ENCODE peak calls at places on chromosomes 4 and X, in six cellular contexts. G, U, F, Q, C and P are unnamed samples.

GRCh38 chrX:136767104-136767941 is 13.4 kb downstream of the ARHGEF6 start:
- DNase-seq in G (peak), U (peak), F (peak), Q (peak), C (peak), P (peak)

GRCh38 chr4:211033-211511 is 86.8 kb downstream of the ZNF718 start:
- DNase-seq in G (no peak), U (no peak), F (peak), Q (no peak), C (no peak), P (no peak)

GRCh38 chr4:31111794-31112193 is 391.6 kb downstream of the PCDH7 start:
- DNase-seq in G (no peak), U (no peak), F (no peak), Q (no peak), C (no peak), P (no peak)

GRCh38 chr4:99518883-99519282 is 8.1 kb downstream of the C4orf17 start:
- DNase-seq in G (no peak), U (no peak), F (no peak), Q (no peak), C (no peak), P (no peak)

GRCh38 chr4:78298618-78299017 is 241.5 kb downstream of the FRAS1 start:
- DNase-seq in G (no peak), U (peak), F (peak), Q (no peak), C (no peak), P (peak)

GRCh38 chr4:37400326-37400881 is 155.9 kb downstream of the NWD2 start:
- DNase-seq in G (no peak), U (no peak), F (no peak), Q (no peak), C (no peak), P (no peak)

GRCh38 chr4:122300776-122301175 is 78.0 kb upstream of the ADAD1 start:
- DNase-seq in G (no peak), U (no peak), F (no peak), Q (no peak), C (no peak), P (no peak)

GRCh38 chr4:24560770-24561415 is 23.5 kb downstream of the DHX15 start:
- DNase-seq in G (no peak), U (peak), F (no peak), Q (no peak), C (no peak), P (peak)

GRCh38 chr4:138859249-138859648 is 156.3 kb upstream of the NOCT start:
- DNase-seq in G (no peak), U (no peak), F (peak), Q (peak), C (no peak), P (no peak)

GRCh38 chrX:153474266-153474665 is 3.9 kb upstream of the HAUS7 start:
- DNase-seq in G (no peak), U (no peak), F (no peak), Q (no peak), C (no peak), P (no peak)

GRCh38 chrX:21932277-21932996 is 8.1 kb upstream of the SMS start:
- DNase-seq in G (no peak), U (peak), F (peak), Q (no peak), C (no peak), P (peak)

GRCh38 chr4:1768367-1769034 is 24.6 kb upstream of the FGFR3 start:
- DNase-seq in G (no peak), U (no peak), F (peak), Q (no peak), C (no peak), P (no peak)

GRCh38 chr4:1765409-1766335 is 27.4 kb upstream of the FGFR3 start:
- DNase-seq in G (no peak), U (no peak), F (peak), Q (no peak), C (no peak), P (no peak)

GRCh38 chr4:1766336-1767057 is 26.6 kb upstream of the FGFR3 start:
- DNase-seq in G (no peak), U (no peak), F (no peak), Q (no peak), C (peak), P (no peak)

GRCh38 chr4:1767770-1768366 is 25.2 kb upstream of the FGFR3 start:
- DNase-seq in G (no peak), U (peak), F (peak), Q (peak), C (peak), P (peak)

GRCh38 chr4:1767058-1767769 is 25.9 kb upstream of the FGFR3 start:
- DNase-seq in G (no peak), U (peak), F (peak), Q (no peak), C (peak), P (peak)
- H3K4me3 ChIP-seq in G (peak), U (peak), F (peak), Q (peak), C (peak), P (peak)

GRCh38 chr4:7863911-7864681 is 75.6 kb downstream of the AFAP1 start:
- DNase-seq in G (no peak), U (no peak), F (no peak), Q (no peak), C (no peak), P (no peak)
- TF ChIP-seq CTCF in G (no peak), U (no peak), F (no peak), Q (no peak), C (no peak), P (no peak)

DNA sequence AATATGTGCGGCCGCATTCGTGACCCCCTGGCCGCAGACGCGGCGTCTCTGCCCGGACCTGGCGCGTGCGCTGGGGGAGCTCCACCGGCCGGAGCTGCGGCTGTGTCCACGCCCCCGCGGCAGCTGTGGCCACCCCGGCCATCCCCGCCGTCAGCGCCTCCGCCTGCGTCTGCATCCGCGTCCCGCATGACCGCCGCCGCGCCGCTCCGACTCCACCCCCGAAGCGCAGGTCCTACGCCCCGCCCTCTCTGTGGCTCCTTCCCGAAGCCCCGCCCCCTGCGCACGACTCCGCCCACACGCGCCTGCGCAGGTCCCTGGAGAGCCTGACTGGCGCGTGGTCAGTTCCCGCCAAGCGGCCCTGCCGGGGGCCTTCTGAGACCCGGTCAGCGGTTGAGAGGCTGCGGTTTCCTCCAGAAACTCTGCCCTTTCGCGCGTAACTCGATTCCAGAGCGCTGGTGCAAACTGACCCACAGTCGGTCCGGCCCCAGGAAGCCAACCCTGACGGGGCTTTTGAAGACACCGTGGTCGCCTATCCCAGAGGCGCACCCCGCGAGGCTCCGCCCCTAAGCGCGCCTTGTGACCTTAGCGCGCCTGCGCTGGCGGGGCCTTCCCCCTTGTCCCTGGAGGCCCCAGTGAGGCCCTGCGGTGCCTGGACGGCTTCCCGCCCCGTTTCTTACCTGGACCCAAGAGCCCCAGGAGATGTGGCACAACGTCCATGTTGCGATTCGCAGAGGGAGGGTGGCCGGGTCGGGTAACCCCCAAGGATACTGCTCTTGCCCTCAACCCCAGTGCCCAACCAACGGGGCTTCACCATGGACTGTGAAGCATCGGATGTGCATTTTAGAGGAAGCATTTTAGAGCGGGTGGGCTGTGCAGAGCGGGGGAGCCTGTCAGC is at the start of gene LAGE3:
- DNase-seq in G (peak), U (peak), F (peak), Q (peak), C (peak), P (peak)
- H3K4me3 ChIP-seq in G (peak), U (peak), F (peak), Q (peak), C (peak), P (peak)

GRCh38 chrX:19627081-19627480 is 111.8 kb upstream of the MAP3K15 start:
- DNase-seq in G (no peak), U (peak), F (no peak), Q (no peak), C (no peak), P (no peak)
- TF ChIP-seq CTCF in G (no peak), U (no peak), F (no peak), Q (no peak), C (no peak), P (no peak)

GRCh38 chr4:82433791-82434190 is 3.4 kb downstream of the ENOPH1 start:
- DNase-seq in G (no peak), U (no peak), F (peak), Q (no peak), C (no peak), P (no peak)
- H3K4me3 ChIP-seq in G (no peak), U (no peak), F (no peak), Q (no peak), C (no peak), P (no peak)

GRCh38 chr4:20700007-20700761 is at the start of gene PACRGL:
- DNase-seq in G (peak), U (peak), F (peak), Q (peak), C (peak), P (peak)

GRCh38 chr4:20696815-20697214 is 3.4 kb upstream of the PACRGL start:
- DNase-seq in G (no peak), U (no peak), F (no peak), Q (no peak), C (no peak), P (no peak)

GRCh38 chr4:20698820-20699219 is 1.4 kb upstream of the PACRGL start:
- DNase-seq in G (no peak), U (no peak), F (no peak), Q (no peak), C (no peak), P (peak)

GRCh38 chr4:20698382-20698781 is 1.9 kb upstream of the PACRGL start:
- DNase-seq in G (no peak), U (peak), F (peak), Q (no peak), C (no peak), P (peak)
- TF ChIP-seq CTCF in G (no peak), U (no peak), F (no peak), Q (no peak), C (peak), P (no peak)

DNA sequence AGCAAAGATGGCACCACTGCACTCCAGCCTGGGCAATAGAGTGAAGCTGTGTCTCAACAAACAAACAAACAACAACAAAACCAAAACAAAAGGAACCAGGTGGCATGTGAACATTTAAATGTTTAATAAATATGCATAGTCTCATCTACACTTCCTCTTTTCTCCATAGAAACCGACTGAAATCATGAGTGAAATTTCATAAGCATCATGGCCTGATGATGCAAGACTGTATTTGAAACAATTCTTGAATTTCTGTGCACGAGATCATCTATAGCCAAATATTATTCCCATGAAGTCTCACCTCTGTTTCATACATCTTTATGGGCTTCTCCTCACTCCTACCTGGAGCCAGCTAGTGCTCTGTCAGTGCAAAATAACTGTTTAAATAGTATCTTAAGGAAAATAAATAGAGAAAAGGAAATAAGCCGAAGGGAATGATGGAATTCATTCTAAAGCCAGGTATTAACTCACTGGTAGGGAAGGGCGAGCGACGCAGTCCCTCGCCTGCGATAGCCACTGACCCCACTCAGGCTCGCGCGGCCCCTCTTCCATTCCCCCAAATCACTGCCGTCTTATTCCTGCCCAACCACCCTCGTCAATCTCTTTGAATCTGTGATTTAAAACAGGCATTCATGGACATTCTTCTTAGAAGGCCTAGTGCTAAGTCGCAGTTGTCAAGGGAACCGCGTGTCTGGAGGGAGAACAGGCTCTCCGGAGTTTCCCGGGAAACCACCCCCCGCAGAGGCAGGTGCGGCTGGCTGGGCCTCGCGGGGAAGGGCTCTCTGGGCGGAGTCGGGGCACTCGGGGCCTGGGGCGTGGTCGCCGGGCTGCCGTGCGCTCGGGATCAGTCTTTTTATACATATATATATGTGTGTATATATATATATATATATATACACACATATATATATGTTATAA is 52.4 kb upstream of the TRIM2 start:
- DNase-seq in G (peak), U (peak), F (peak), Q (peak), C (peak), P (peak)
- H3K4me3 ChIP-seq in G (no peak), U (no peak), F (no peak), Q (no peak), C (peak), P (no peak)

GRCh38 chrX:64427281-64427680 is 32.0 kb upstream of the MTMR8 start:
- DNase-seq in G (no peak), U (no peak), F (no peak), Q (no peak), C (no peak), P (no peak)
- TF ChIP-seq CTCF in G (no peak), U (no peak), F (no peak), Q (no peak), C (no peak), P (no peak)

GRCh38 chrX:77733342-77733741 is 52.7 kb downstream of the ATRX start:
- DNase-seq in G (no peak), U (no peak), F (no peak), Q (no peak), C (no peak), P (no peak)

GRCh38 chrX:77731821-77732419 is 54.1 kb downstream of the ATRX start:
- DNase-seq in G (no peak), U (no peak), F (no peak), Q (no peak), C (no peak), P (no peak)
- H3K4me3 ChIP-seq in G (no peak), U (no peak), F (no peak), Q (no peak), C (no peak), P (no peak)

GRCh38 chrX:104707572-104707971 is 141.6 kb downstream of the IL1RAPL2 start:
- DNase-seq in G (no peak), U (no peak), F (peak), Q (no peak), C (no peak), P (no peak)

GRCh38 chrX:104707042-104707441 is 141.0 kb downstream of the IL1RAPL2 start:
- DNase-seq in G (no peak), U (no peak), F (no peak), Q (no peak), C (no peak), P (no peak)

DNA sequence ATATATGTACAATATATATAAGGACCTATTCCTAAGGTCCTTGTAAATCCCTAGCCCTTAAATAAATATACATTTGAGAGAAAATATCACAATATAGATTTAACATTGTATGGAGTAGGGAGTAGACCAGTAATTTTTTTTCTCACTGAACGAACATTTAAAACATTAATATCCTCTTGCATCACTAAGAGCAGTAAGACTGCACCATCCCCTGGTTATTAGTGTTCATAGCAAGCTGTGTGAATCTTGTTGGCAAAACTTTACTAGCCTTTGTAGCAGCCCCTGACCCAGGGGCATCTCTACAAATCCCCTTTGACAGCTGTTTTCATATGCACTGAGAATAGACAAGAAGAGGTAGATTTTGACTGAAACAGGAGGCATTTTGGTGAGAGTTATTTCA is 146.5 kb downstream of the IL1RAPL2 start:
- DNase-seq in G (no peak), U (no peak), F (peak), Q (no peak), C (no peak), P (no peak)
- TF ChIP-seq CTCF in G (no peak), U (no peak), F (peak), Q (no peak), C (no peak), P (no peak)